ENCODE peak calls at places on chromosomes 2 and 18, in four cellular contexts. I is heart right ventricle, F is fibroblast of lung, C is adipocyte. E is an unnamed sample. For H3K4me1, the result is how much of the 10 kb centered on the place peaks cover.

GRCh38 chr2:43008388-43008787 is 216.0 kb upstream of the HAAO start:
- DNase-seq in I (no peak), F (no peak), C (no peak), E (peak)

GRCh38 chr2:10446631-10447030 is 1.5 kb downstream of the ODC1 start:
- DNase-seq in I (no peak), F (no peak), C (no peak), E (no peak)

GRCh38 chr18:22477222-22477621 is 59.5 kb upstream of the CTAGE1 start:
- DNase-seq in I (no peak), F (no peak), C (no peak), E (no peak)

GRCh38 chr18:75124967-75125358 is 84.0 kb downstream of the PTGR3 start:
- DNase-seq in I (no peak), F (no peak), C (no peak), E (no peak)

GRCh38 chr2:170840717-170841210 is 24.1 kb downstream of the GAD1 start:
- DNase-seq in I (no peak), F (no peak), C (no peak), E (no peak)

GRCh38 chr2:104318001-104318555 is 535.8 kb upstream of the POU3F3 start:
- DNase-seq in I (no peak), F (peak), C (no peak), E (no peak)

GRCh38 chr2:221629478-221629877 is 57.4 kb upstream of the EPHA4 start:
- DNase-seq in I (no peak), F (peak), C (peak), E (no peak)

GRCh38 chr18:1006965-1007364 is 102.3 kb downstream of the ADCYAP1 start:
- DNase-seq in I (no peak), F (no peak), C (no peak), E (no peak)

GRCh38 chr18:13272411-13272810 is 53.9 kb downstream of the LDLRAD4 start:
- DNase-seq in I (peak), F (no peak), C (no peak), E (no peak)

GRCh38 chr18:13269599-13270011 is 51.0 kb downstream of the LDLRAD4 start:
- DNase-seq in I (no peak), F (peak), C (no peak), E (no peak)

GRCh38 chr18:13271512-13271911 is 53.0 kb downstream of the LDLRAD4 start:
- DNase-seq in I (peak), F (no peak), C (no peak), E (no peak)

GRCh38 chr18:13268746-13269285 is 50.3 kb downstream of the LDLRAD4 start:
- DNase-seq in I (no peak), F (peak), C (no peak), E (no peak)

DNA sequence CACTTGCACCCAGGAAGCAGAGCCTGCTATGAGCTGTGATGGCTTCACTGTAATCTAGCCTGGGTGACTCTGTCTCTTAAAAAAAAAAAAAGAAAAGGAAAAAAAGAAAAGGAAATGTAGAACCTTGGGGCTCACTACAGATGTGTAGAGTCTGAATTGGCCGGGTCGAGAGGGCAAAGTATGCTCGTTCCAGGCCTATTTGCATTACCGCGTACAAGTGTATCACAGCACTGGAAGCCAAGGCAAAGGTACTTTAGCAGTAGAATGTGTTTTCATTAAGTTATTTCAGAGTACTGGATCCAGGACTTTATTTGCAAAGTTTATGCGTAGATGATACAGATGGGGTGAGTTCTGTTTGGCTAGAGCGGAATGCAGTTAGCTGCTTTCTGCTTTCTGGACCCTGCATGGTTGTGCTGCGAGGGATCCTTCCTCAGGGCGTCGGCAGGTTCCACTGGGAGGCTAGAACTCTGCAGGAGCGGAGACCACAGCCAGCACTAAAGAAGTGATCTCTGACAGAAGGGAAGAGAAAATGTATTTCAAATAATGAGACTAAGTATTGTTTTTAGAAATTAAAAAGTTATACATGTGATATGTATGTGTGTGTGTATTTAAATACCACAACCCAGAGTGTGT is 51.8 kb downstream of the LDLRAD4 start:
- DNase-seq in I (no peak), F (no peak), C (no peak), E (no peak)
- H3K4me1 ChIP-seq in I (half or more), F (under half), C (under half), E (under half)

GRCh38 chr18:62183578-62184195 is 3.2 kb downstream of the PIGN start:
- DNase-seq in I (no peak), F (peak), C (peak), E (no peak)

GRCh38 chr18:62187543-62188378 is 706 bp downstream of the RELCH start:
- DNase-seq in I (no peak), F (peak), C (peak), E (peak)

GRCh38 chr18:62186656-62187542 is at the start of the genes PIGN and RELCH:
- DNase-seq in I (peak), F (peak), C (peak), E (peak)

DNA sequence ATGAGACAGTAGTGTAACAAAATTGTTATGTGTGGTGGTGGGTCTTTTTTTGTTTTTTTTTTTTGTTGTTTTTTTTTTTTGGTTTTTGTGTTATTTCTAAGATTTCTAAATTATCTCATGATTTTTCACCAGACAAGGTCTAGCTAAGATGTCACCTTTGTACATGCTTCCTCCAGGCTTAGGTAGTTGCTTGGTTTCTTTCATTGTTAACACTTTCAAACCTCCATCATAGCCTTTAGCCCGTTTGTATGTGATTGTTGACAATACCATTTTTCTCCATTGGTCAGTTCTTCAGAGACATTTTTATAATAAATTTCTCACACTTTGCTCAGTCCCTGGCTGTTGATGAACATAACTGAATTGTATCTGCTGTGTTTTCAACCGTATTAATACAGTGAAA is 2.2 kb downstream of the RELCH start:
- DNase-seq in I (no peak), F (no peak), C (no peak), E (no peak)
- H3K4me1 ChIP-seq in I (under half), F (under half), C (under half), E (under half)

DNA sequence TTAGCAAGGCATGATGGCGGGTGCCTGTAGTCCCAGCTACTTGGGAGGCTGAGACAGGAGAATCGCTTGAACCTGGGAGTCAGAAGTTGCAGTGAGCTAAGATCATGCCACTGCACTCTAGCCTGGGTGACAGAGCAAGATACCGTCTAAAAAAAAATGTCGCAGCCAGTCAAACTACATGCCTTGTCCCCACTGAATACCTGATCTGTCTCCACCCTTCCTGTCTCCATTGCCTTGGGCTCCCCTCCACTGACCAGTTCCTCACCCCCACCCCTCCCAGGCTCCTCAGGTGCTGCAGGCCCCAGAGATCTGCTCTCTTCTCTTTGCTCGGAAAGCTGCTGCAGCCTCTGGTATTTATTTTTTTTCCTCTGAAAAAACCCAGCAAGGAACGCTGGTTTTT is 4.3 kb downstream of the PSD4 start:
- DNase-seq in I (no peak), F (no peak), C (no peak), E (no peak)
- H3K4me1 ChIP-seq in I (under half), F (under half), C (under half), E (under half)

GRCh38 chr2:197296861-197297260 is 13.7 kb downstream of the ANKRD44 start:
- DNase-seq in I (no peak), F (no peak), C (no peak), E (no peak)
- H3K4me1 ChIP-seq in I (under half), F (under half), C (under half), E (under half)

DNA sequence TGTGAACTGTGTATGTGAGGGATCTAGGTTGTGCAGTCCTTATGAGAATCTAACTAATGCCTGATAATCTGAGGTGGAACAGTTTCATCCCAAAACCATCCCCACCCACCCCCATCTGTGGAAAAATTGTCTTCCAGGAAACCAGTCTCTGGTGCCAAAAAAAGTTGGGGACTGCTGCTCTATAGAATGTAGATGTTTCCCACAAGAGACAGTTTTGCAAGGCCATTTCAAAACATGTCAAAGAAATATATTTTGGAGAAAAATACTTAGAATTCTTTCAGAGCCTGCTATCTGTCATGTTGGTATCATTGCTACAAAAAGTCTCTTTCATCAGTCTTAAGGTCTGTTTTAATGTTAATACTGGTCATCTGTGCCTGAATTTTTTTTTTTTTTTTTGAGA is 4.1 kb upstream of the SLC39A10 start:
- DNase-seq in I (no peak), F (peak), C (peak), E (no peak)
- H3K4me1 ChIP-seq in I (under half), F (under half), C (under half), E (under half)